ENCODE peak calls at places on chromosomes 11 and 22, in seven cellular contexts. R is RWPE1, B is hepatocyte, M is body of pancreas, E is lower leg skin, U is fibroblast of pulmonary artery, K is thoracic aorta. S is an unnamed sample.

GRCh38 chr11:75582935-75583709 is 21.1 kb downstream of the SERPINH1 start:
- DNase-seq in R (peak; percentile 80), B (peak; percentile 87), M (peak; percentile 65), E (peak; percentile 92), U (peak; percentile 61), K (no peak), S (peak; percentile 88)

GRCh38 chr11:111526501-111526900 is 11.9 kb downstream of the HOATZ start:
- DNase-seq in R (peak; percentile 64), B (no peak), M (no peak), E (no peak), U (peak; percentile 60), K (no peak), S (no peak)

GRCh38 chr11:132228756-132229325 is 858.4 kb downstream of the NTM start:
- DNase-seq in R (no peak), B (no peak), M (no peak), E (no peak), U (no peak), K (no peak), S (no peak)

GRCh38 chr11:45551181-45551580 is 114.2 kb downstream of the CHST1 start:
- DNase-seq in R (no peak), B (no peak), M (no peak), E (no peak), U (no peak), K (no peak), S (no peak)

GRCh38 chr11:130873766-130874165 is 42.5 kb downstream of the SNX19 start:
- DNase-seq in R (peak; percentile 61), B (no peak), M (no peak), E (no peak), U (peak; percentile 34), K (no peak), S (no peak)

GRCh38 chr22:37818397-37819099 is 4.6 kb upstream of the GALR3 start:
- DNase-seq in R (no peak), B (peak; percentile 79), M (peak; percentile 74), E (peak; percentile 94), U (peak; percentile 52), K (no peak), S (peak; percentile 69)

GRCh38 chr11:89491141-89491690 is at the start of gene NOX4:
- DNase-seq in R (no peak), B (peak; percentile 77), M (peak; percentile 3), E (peak; percentile 86), U (peak; percentile 63), K (peak; percentile 12), S (peak; percentile 77)

GRCh38 chr22:43376765-43377485 is 33.8 kb upstream of the SCUBE1 start:
- DNase-seq in R (no peak), B (no peak), M (peak; percentile 66), E (no peak), U (no peak), K (no peak), S (no peak)

GRCh38 chr11:134357545-134357839 is 25.7 kb downstream of the GLB1L2 start:
- DNase-seq in R (no peak), B (no peak), M (no peak), E (no peak), U (no peak), K (no peak), S (no peak)

GRCh38 chr11:120649316-120649715 is 137.8 kb downstream of the GRIK4 start:
- DNase-seq in R (no peak), B (no peak), M (no peak), E (no peak), U (no peak), K (no peak), S (no peak)

GRCh38 chr11:134026655-134027343 is 42.1 kb upstream of the JAM3 start:
- DNase-seq in R (no peak), B (no peak), M (no peak), E (no peak), U (no peak), K (no peak), S (peak; percentile 56)

GRCh38 chr22:46044718-46045458 is 67.9 kb upstream of the WNT7B start:
- DNase-seq in R (no peak), B (peak; percentile 57), M (no peak), E (peak; percentile 91), U (no peak), K (no peak), S (no peak)

GRCh38 chr11:34356576-34356917 is 1.3 kb downstream of the ABTB2 start:
- DNase-seq in R (peak; percentile 20), B (peak; percentile 38), M (peak; percentile 6), E (no peak), U (peak; percentile 66), K (peak; percentile 43), S (peak; percentile 33)

GRCh38 chr11:70948855-70949551 is 303.4 kb downstream of the SHANK2 start:
- DNase-seq in R (no peak), B (no peak), M (peak; percentile 73), E (no peak), U (no peak), K (no peak), S (no peak)

GRCh38 chr11:61011950-61012830 is 40.7 kb downstream of the CD6 start:
- DNase-seq in R (no peak), B (no peak), M (no peak), E (no peak), U (no peak), K (no peak), S (no peak)

GRCh38 chr11:45405916-45406670 is 120.0 kb upstream of the SYT13 start:
- DNase-seq in R (no peak), B (no peak), M (no peak), E (peak; percentile 36), U (peak; percentile 54), K (no peak), S (no peak)

GRCh38 chr11:85914425-85914824 is 59.2 kb downstream of the CCDC83 start:
- DNase-seq in R (no peak), B (no peak), M (no peak), E (no peak), U (no peak), K (no peak), S (no peak)

DNA sequence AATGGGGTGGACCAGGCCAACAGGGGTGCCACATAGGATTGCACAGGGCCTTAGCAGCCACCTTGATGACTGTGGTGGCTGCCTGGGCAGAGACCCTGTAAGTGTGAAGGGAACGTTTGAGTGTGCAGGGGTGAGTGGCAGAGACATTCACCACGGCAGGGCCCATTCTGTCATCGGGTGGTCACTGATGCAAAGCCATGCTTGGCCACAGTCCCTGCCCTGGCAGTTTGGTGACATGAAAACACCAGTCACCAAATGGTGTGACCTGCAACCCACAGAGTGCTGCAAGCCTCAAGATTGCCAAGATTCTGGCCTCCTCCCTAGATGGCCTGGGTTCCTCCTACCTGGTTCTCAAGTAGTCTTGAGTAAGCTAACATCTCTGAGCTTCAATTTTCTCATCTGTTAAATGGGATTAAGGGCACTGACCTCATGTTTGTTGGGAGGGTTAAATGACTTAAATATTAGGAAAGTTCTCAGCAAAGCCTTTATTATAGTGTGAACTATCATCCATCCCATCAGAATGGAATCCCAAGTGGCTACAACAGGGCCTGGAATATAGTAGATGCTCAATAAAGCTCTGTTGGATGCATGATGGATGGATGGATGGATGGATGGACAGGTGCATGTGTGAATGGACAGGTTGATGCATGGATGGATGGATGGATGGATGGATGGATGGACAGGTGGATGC is 53.0 kb downstream of the MACROD1 start:
- DNase-seq in R (no peak), B (no peak), M (no peak), E (no peak), U (no peak), K (no peak), S (no peak)
- TF ChIP-seq CTCF in R (no peak), B (no peak), M (no peak), E (no peak), U (no peak), K (no peak), S (no peak)

GRCh38 chr11:122754553-122755322 is 83.6 kb upstream of the CRTAM start:
- DNase-seq in R (no peak), B (no peak), M (peak; percentile 22), E (no peak), U (peak; percentile 35), K (no peak), S (peak; percentile 27)
- TF ChIP-seq CTCF in R (no peak), B (peak; percentile 36), M (peak; percentile 34), E (no peak), U (peak; percentile 48), K (peak; percentile 12), S (peak; percentile 61)

DNA sequence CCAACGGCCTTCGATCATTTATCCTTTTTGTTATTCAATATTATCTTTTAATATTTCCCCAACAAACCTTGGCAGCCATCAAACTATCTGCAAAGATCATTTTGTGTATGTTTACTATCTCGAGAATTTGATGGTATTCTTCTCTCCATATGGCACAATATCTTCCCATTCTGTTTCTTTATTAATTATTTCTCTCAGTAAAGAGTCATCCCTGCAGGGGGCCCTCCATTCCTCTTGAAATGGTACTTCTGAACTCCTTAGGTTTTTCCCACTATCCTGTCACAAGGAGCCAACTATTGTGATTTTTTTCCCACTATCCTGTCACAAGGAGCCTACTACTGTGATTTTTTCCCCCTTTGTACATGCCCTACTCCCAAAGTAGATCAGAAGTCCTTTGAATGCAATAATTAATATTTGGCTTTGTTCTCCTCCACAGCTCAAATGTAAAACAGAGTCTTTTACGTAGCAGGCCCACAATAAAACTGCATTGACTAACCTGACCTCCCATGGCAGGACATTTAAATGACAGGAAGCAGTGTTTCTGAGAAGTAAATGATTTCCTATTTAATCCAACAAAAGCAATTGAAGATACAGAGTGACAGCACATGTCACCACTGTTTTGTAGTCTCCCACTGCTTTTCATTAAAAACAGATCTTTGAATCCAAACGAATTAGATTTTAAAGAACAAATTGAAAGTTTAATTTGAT is 43.3 kb downstream of the PDGFD start:
- DNase-seq in R (no peak), B (peak; percentile 6), M (no peak), E (no peak), U (no peak), K (no peak), S (no peak)
- TF ChIP-seq CTCF in R (no peak), B (no peak), M (peak; percentile 5), E (no peak), U (no peak), K (no peak), S (no peak)

GRCh38 chr11:96207459-96208449 is 135.2 kb downstream of the MAML2 start:
- DNase-seq in R (peak; percentile 60), B (peak; percentile 64), M (no peak), E (no peak), U (peak; percentile 59), K (no peak), S (peak; percentile 16)
- TF ChIP-seq CTCF in R (no peak), B (no peak), M (no peak), E (no peak), U (no peak), K (no peak), S (no peak)

GRCh38 chr11:97092823-97093222 is 703.0 kb downstream of the JRKL start:
- DNase-seq in R (no peak), B (peak; percentile 15), M (no peak), E (no peak), U (no peak), K (no peak), S (no peak)
- TF ChIP-seq CTCF in R (no peak), B (peak; percentile 45), M (no peak), E (no peak), U (no peak), K (no peak), S (no peak)